ENCODE peak calls at places on chromosomes 13 and 19, in ten cellular contexts. Q, U, X, J, Z, A, D, W, M and F are unnamed samples. For H3K36me3 and H3K4me1, the result is how much of the 10 kb centered on the place peaks cover.

GRCh38 chr19:3895788-3896187 is 15.3 kb downstream of the ATCAY start:
- DNase-seq in Q (no peak), U (no peak), X (no peak), J (no peak), Z (no peak), A (no peak), D (no peak), W (no peak), M (no peak), F (no peak)

GRCh38 chr13:106391271-106391670 is 144.2 kb downstream of the EFNB2 start:
- DNase-seq in Q (no peak), U (no peak), X (no peak), J (no peak), Z (no peak), A (no peak), D (no peak), W (no peak), M (no peak), F (no peak)

GRCh38 chr13:50921706-50922105 is 12.1 kb downstream of the RNASEH2B start:
- DNase-seq in Q (no peak), U (no peak), X (no peak), J (no peak), Z (no peak), A (no peak), D (no peak), W (no peak), M (no peak), F (no peak)

GRCh38 chr19:2763687-2764086 is 19.4 kb downstream of the SGTA start:
- DNase-seq in Q (no peak), U (no peak), X (no peak), J (no peak), Z (no peak), A (no peak), D (no peak), W (no peak), M (no peak), F (no peak)

GRCh38 chr13:78762825-78763224 is 103.9 kb upstream of the OBI1 start:
- DNase-seq in Q (no peak), U (no peak), X (no peak), J (no peak), Z (no peak), A (no peak), D (no peak), W (no peak), M (no peak), F (no peak)

GRCh38 chr19:46412034-46412982 is 1.1 kb downstream of the CCDC8 start:
- DNase-seq in Q (peak), U (peak), X (no peak), J (no peak), Z (no peak), A (no peak), D (peak), W (no peak), M (peak), F (no peak)

GRCh38 chr13:19252381-19252780 is 70.8 kb upstream of the TUBA3C start:
- DNase-seq in Q (no peak), U (no peak), X (no peak), J (no peak), Z (no peak), A (no peak), D (no peak), W (no peak), M (no peak), F (no peak)

GRCh38 chr19:8973501-8974091 is 36.6 kb downstream of the MUC16 start:
- DNase-seq in Q (peak), U (no peak), X (no peak), J (no peak), Z (no peak), A (no peak), D (no peak), W (no peak), M (no peak), F (no peak)

GRCh38 chr19:47111682-47112165 is 1.9 kb downstream of the ZC3H4 start:
- DNase-seq in Q (no peak), U (no peak), X (no peak), J (no peak), Z (no peak), A (no peak), D (no peak), W (no peak), M (no peak), F (no peak)

GRCh38 chr13:74290324-74290773 is 156.1 kb upstream of the KLF12 start:
- DNase-seq in Q (peak), U (no peak), X (no peak), J (peak), Z (peak), A (peak), D (no peak), W (no peak), M (no peak), F (peak)

GRCh38 chr13:102702965-102703720 is 8.3 kb upstream of the METTL21C start:
- DNase-seq in Q (no peak), U (no peak), X (no peak), J (no peak), Z (no peak), A (no peak), D (no peak), W (no peak), M (no peak), F (no peak)

GRCh38 chr13:49667773-49668172 is 23.5 kb downstream of the EBPL start:
- DNase-seq in Q (no peak), U (no peak), X (no peak), J (no peak), Z (no peak), A (peak), D (no peak), W (no peak), M (no peak), F (no peak)

GRCh38 chr13:48831248-48831647 is 144.5 kb upstream of the FNDC3A start:
- DNase-seq in Q (no peak), U (no peak), X (no peak), J (no peak), Z (no peak), A (peak), D (no peak), W (no peak), M (no peak), F (no peak)

GRCh38 chr13:66992183-66992582 is 238.0 kb downstream of the PCDH9 start:
- DNase-seq in Q (no peak), U (no peak), X (no peak), J (no peak), Z (no peak), A (peak), D (no peak), W (no peak), M (no peak), F (no peak)

GRCh38 chr19:38003427-38004099 is 96.6 kb downstream of the SIPA1L3 start:
- DNase-seq in Q (peak), U (peak), X (peak), J (peak), Z (peak), A (peak), D (peak), W (peak), M (peak), F (peak)

GRCh38 chr19:3506384-3507340 is 551 bp downstream of the FZR1 start:
- DNase-seq in Q (peak), U (no peak), X (peak), J (no peak), Z (peak), A (no peak), D (peak), W (peak), M (peak), F (no peak)

GRCh38 chr13:23608704-23609413 is 38.6 kb downstream of the TNFRSF19 start:
- DNase-seq in Q (no peak), U (peak), X (peak), J (peak), Z (peak), A (peak), D (peak), W (peak), M (no peak), F (peak)

GRCh38 chr19:38678217-38678890 is 30.9 kb downstream of the ACTN4 start:
- DNase-seq in Q (no peak), U (no peak), X (no peak), J (no peak), Z (no peak), A (no peak), D (no peak), W (no peak), M (no peak), F (no peak)

GRCh38 chr13:77623797-77624196 is 73.7 kb upstream of the SLAIN1 start:
- DNase-seq in Q (no peak), U (no peak), X (no peak), J (no peak), Z (no peak), A (no peak), D (no peak), W (no peak), M (no peak), F (no peak)

GRCh38 chr19:13370948-13371347 is 135.3 kb downstream of the CACNA1A start:
- DNase-seq in Q (no peak), U (no peak), X (no peak), J (no peak), Z (no peak), A (no peak), D (no peak), W (no peak), M (no peak), F (no peak)

GRCh38 chr19:13376537-13376936 is 129.7 kb downstream of the CACNA1A start:
- DNase-seq in Q (no peak), U (no peak), X (no peak), J (no peak), Z (no peak), A (no peak), D (no peak), W (no peak), M (no peak), F (no peak)

GRCh38 chr19:13373599-13373998 is 132.7 kb downstream of the CACNA1A start:
- DNase-seq in Q (no peak), U (no peak), X (no peak), J (no peak), Z (no peak), A (no peak), D (no peak), W (no peak), M (no peak), F (no peak)
- TF ChIP-seq CTCF in Q (no peak), U (no peak), X (no peak), J (no peak), Z (no peak), A (no peak), D (no peak), W (no peak), M (no peak), F (no peak)

DNA sequence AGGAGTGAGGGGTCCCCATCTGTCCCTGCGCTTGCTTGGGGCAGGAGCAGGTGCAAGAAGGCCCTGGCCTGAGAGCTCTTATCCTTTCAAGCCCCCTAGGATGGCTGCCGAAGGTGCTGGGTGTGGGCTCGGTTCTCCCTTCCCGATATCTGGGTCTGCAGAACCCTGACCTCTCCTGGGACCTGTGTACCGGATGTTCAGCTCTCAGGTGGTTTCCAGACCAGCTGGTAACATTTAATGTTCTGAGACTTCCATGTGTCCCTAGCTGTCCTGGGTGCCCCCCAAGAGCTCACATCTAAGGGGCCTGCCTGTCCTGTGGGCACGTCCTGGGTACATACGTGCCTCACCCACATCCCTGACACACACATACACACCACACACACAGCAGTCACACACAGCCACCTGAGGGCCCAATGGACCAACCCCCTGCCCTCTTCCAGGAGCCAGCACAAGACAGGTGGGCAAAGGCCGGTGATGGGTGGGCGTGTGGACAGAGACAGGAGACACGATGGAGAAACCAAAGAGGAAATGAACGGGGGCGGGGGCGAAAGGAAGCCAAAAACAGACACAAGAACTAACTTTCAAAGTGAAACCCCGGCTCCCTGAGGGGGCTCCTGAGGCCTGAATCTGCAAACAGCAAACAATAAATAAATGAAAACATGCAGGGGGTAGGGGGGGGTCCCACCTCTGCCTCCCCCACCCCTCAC is 124.3 kb downstream of the PTPRS start:
- DNase-seq in Q (no peak), U (no peak), X (no peak), J (no peak), Z (no peak), A (no peak), D (no peak), W (no peak), M (no peak), F (no peak)
- H3K36me3 ChIP-seq in Q (under half), U (half or more), X (half or more), J (under half), Z (under half), A (half or more), D (half or more), W (half or more), M (half or more), F (half or more)

GRCh38 chr13:46595136-46595917 is 42.4 kb downstream of the LRCH1 start:
- DNase-seq in Q (no peak), U (no peak), X (no peak), J (no peak), Z (no peak), A (peak), D (no peak), W (no peak), M (no peak), F (no peak)
- H3K4me1 ChIP-seq in Q (under half), U (under half), X (half or more), J (under half), Z (under half), A (under half), D (half or more), W (half or more), M (under half), F (half or more)

GRCh38 chr13:47397739-47398138 is 500.9 kb upstream of the HTR2A start:
- DNase-seq in Q (peak), U (no peak), X (no peak), J (no peak), Z (no peak), A (peak), D (no peak), W (no peak), M (no peak), F (no peak)
- TF ChIP-seq CTCF in Q (no peak), U (no peak), X (no peak), J (no peak), Z (no peak), A (peak), D (no peak), W (no peak), M (no peak), F (no peak)

GRCh38 chr19:42242071-42242511 is 311 bp downstream of the GSK3A start:
- DNase-seq in Q (peak), U (no peak), X (no peak), J (no peak), Z (no peak), A (no peak), D (no peak), W (no peak), M (peak), F (no peak)
- H3K36me3 ChIP-seq in Q (under half), U (under half), X (under half), J (under half), Z (under half), A (under half), D (under half), W (under half), M (under half), F (under half)

DNA sequence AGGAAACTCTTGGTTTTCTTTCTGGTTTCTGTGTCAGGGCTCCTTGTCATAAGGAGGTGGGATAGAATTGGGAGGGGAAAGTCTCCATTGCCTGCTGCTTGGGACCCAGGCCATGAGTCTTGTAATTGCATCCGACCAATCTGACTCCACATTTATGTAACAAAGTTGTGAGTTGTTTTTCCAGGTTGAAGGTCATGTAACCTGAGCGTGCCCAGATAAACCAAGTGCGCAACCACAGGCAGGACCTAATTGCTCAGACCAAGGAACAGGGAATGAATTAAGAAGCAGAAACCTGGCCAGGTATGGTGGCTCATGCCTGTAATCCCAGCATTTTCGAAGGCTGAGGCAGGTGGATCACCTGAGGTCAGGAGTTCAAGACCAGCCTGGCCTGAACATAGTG is 17.8 kb downstream of the RASL11A start:
- DNase-seq in Q (no peak), U (no peak), X (no peak), J (no peak), Z (no peak), A (no peak), D (no peak), W (no peak), M (no peak), F (no peak)
- H3K4me1 ChIP-seq in Q (under half), U (under half), X (under half), J (under half), Z (under half), A (under half), D (under half), W (under half), M (under half), F (under half)

GRCh38 chr13:110322126-110322827 is 15.2 kb downstream of the COL4A2 start:
- DNase-seq in Q (no peak), U (no peak), X (no peak), J (no peak), Z (no peak), A (no peak), D (no peak), W (no peak), M (no peak), F (no peak)

GRCh38 chr13:110320645-110321044 is 13.6 kb downstream of the COL4A2 start:
- DNase-seq in Q (no peak), U (no peak), X (no peak), J (no peak), Z (no peak), A (no peak), D (no peak), W (no peak), M (no peak), F (no peak)

GRCh38 chr13:110323986-110324749 is 17.1 kb downstream of the COL4A2 start:
- DNase-seq in Q (no peak), U (no peak), X (no peak), J (no peak), Z (no peak), A (no peak), D (no peak), W (no peak), M (no peak), F (no peak)

GRCh38 chr13:110322828-110323171 is 15.7 kb downstream of the COL4A2 start:
- DNase-seq in Q (no peak), U (no peak), X (no peak), J (no peak), Z (no peak), A (no peak), D (no peak), W (no peak), M (no peak), F (no peak)

GRCh38 chr13:110323172-110323851 is 16.2 kb downstream of the COL4A2 start:
- DNase-seq in Q (no peak), U (no peak), X (no peak), J (no peak), Z (no peak), A (peak), D (no peak), W (no peak), M (no peak), F (no peak)
- TF ChIP-seq CTCF in Q (no peak), U (no peak), X (peak), J (no peak), Z (no peak), A (peak), D (no peak), W (no peak), M (no peak), F (no peak)